ENCODE peak calls at places on chromosomes 3 and 15, in four cellular contexts. L is effector memory CD8-positive, alpha-beta T cell; C is NCI-H460; X is AG09319. D is an unnamed sample.

GRCh38 chr3:196135693-196136639 is 54.1 kb upstream of the TFRC start:
- DNase-seq in L (no peak), C (no peak), X (no peak), D (no peak)

GRCh38 chr3:36843065-36844051 is 79.0 kb upstream of the DCLK3 start:
- DNase-seq in L (peak; percentile 59), C (no peak), X (no peak), D (no peak)

GRCh38 chr3:36993326-36994283 is at the start of gene MLH1:
- DNase-seq in L (peak; percentile 99), C (peak; percentile 100), X (peak; percentile 100), D (no peak)

GRCh38 chr3:146813496-146813895 is 208.3 kb upstream of the PLSCR5 start:
- DNase-seq in L (no peak), C (no peak), X (no peak), D (no peak)

GRCh38 chr3:175105066-175105465 is 245.9 kb downstream of the NAALADL2 start:
- DNase-seq in L (no peak), C (no peak), X (no peak), D (no peak)

GRCh38 chr15:38578626-38579025 is 14.0 kb upstream of the RASGRP1 start:
- DNase-seq in L (peak; percentile 36), C (no peak), X (no peak), D (no peak)

GRCh38 chr3:48612270-48612669 is 2.8 kb upstream of the UQCRC1 start:
- DNase-seq in L (no peak), C (no peak), X (no peak), D (no peak)

GRCh38 chr15:31434418-31435255 is 108.0 kb downstream of the KLF13 start:
- DNase-seq in L (peak; percentile 78), C (no peak), X (peak; percentile 62), D (no peak)

GRCh38 chr3:180633722-180634121 is 31.8 kb downstream of the TTC14 start:
- DNase-seq in L (no peak), C (no peak), X (no peak), D (no peak)

GRCh38 chr15:79804833-79805232 is 92.0 kb downstream of the MTHFS start:
- DNase-seq in L (no peak), C (no peak), X (no peak), D (no peak)

GRCh38 chr3:3800685-3801509 is 1.7 kb downstream of the LRRN1 start:
- DNase-seq in L (no peak), C (no peak), X (no peak), D (no peak)

GRCh38 chr3:132006605-132007204 is 28.1 kb downstream of the CPNE4 start:
- DNase-seq in L (no peak), C (peak; percentile 30), X (no peak), D (no peak)

GRCh38 chr15:50166216-50166615 is 15.8 kb upstream of the SLC27A2 start:
- DNase-seq in L (no peak), C (no peak), X (peak; percentile 27), D (no peak)

GRCh38 chr15:81948751-81949150 is 97.1 kb downstream of the MEX3B start:
- DNase-seq in L (no peak), C (no peak), X (no peak), D (no peak)

GRCh38 chr3:148131990-148132638 is 565.6 kb upstream of the AGTR1 start:
- DNase-seq in L (no peak), C (no peak), X (no peak), D (no peak)

GRCh38 chr15:78257681-78258080 is 6.7 kb upstream of the DNAJA4 start:
- DNase-seq in L (no peak), C (no peak), X (no peak), D (no peak)

GRCh38 chr15:94234300-94234699 is 2.9 kb downstream of the MCTP2 start:
- DNase-seq in L (no peak), C (no peak), X (no peak), D (no peak)

GRCh38 chr3:143951351-143951971 is 20.2 kb upstream of the DIPK2A start:
- DNase-seq in L (peak; percentile 14), C (no peak), X (no peak), D (no peak)

GRCh38 chr15:48360841-48361240 is 29.6 kb downstream of the DUT start:
- DNase-seq in L (no peak), C (no peak), X (no peak), D (no peak)

GRCh38 chr3:134299888-134300206 is 49.2 kb upstream of the RYK start:
- DNase-seq in L (no peak), C (no peak), X (no peak), D (no peak)

GRCh38 chr3:39249453-39250115 is 30.3 kb downstream of the CX3CR1 start:
- DNase-seq in L (peak; percentile 15), C (no peak), X (no peak), D (no peak)

GRCh38 chr15:73686781-73687256 is 2.6 kb downstream of the CD276 start:
- DNase-seq in L (no peak), C (no peak), X (peak; percentile 60), D (no peak)

GRCh38 chr3:152969557-152970300 is 134.8 kb downstream of the P2RY1 start:
- DNase-seq in L (no peak), C (peak; percentile 36), X (no peak), D (no peak)

GRCh38 chr3:189720746-189721426 is 89.7 kb downstream of the TP63 start:
- DNase-seq in L (no peak), C (no peak), X (no peak), D (no peak)

D was measured in NCI-H1105.